ENCODE peak calls at places on chromosomes 13 and 19, in four cellular contexts. Y is OCI-LY7, Z is cardiac muscle cell, C is left lung. E is an unnamed sample. For H3K4me1, the result is how much of the 10 kb centered on the place peaks cover.

GRCh38 chr13:53351040-53351439 is 322.4 kb downstream of the OLFM4 start:
- DNase-seq in Y (no peak), Z (no peak), C (no peak), E (no peak)

GRCh38 chr13:37068962-37069361 is 9.5 kb upstream of the SUPT20H start:
- DNase-seq in Y (peak), Z (no peak), C (no peak), E (no peak)

GRCh38 chr13:25169951-25170553 is 2.0 kb downstream of the AMER2 start:
- DNase-seq in Y (no peak), Z (no peak), C (peak), E (no peak)

GRCh38 chr19:33665776-33666175 is 44.0 kb downstream of the CHST8 start:
- DNase-seq in Y (no peak), Z (no peak), C (no peak), E (no peak)

GRCh38 chr19:52094526-52094925 is 1.0 kb downstream of the ZNF841 start:
- DNase-seq in Y (no peak), Z (peak), C (no peak), E (no peak)

GRCh38 chr13:114249062-114249461 is 14.4 kb downstream of the CDC16 start:
- DNase-seq in Y (no peak), Z (no peak), C (no peak), E (no peak)

GRCh38 chr19:14138576-14139265 is 2.3 kb upstream of the ASF1B start:
- DNase-seq in Y (no peak), Z (peak), C (no peak), E (no peak)

GRCh38 chr13:91664036-91664435 is 265.6 kb downstream of the GPC5 start:
- DNase-seq in Y (no peak), Z (no peak), C (no peak), E (no peak)

GRCh38 chr13:39779337-39780270 is 124.1 kb downstream of the COG6 start:
- DNase-seq in Y (no peak), Z (no peak), C (no peak), E (peak)

GRCh38 chr13:113393572-113394503 is 29.9 kb upstream of the GRTP1 start:
- DNase-seq in Y (peak), Z (peak), C (peak), E (peak)

GRCh38 chr13:29140277-29140676 is 320.1 kb downstream of the MTUS2 start:
- DNase-seq in Y (no peak), Z (peak), C (no peak), E (no peak)

GRCh38 chr13:27273658-27274425 is 3.2 kb downstream of the RASL11A start:
- DNase-seq in Y (no peak), Z (peak), C (no peak), E (no peak)

GRCh38 chr19:4749870-4750269 is 26.2 kb upstream of the DPP9 start:
- DNase-seq in Y (no peak), Z (no peak), C (no peak), E (no peak)

GRCh38 chr13:75402787-75403186 is 79.2 kb downstream of the TBC1D4 start:
- DNase-seq in Y (no peak), Z (peak), C (no peak), E (no peak)

GRCh38 chr13:44362394-44363040 is 11.1 kb upstream of the SERP2 start:
- DNase-seq in Y (no peak), Z (no peak), C (no peak), E (no peak)

GRCh38 chr19:28961772-28962500 is 251.0 kb downstream of the UQCRFS1 start:
- DNase-seq in Y (no peak), Z (no peak), C (no peak), E (no peak)

GRCh38 chr13:20669162-20669561 is 34.3 kb upstream of the IL17D start:
- DNase-seq in Y (no peak), Z (no peak), C (no peak), E (no peak)

GRCh38 chr13:93304134-93304533 is 77.5 kb downstream of the GPC6 start:
- DNase-seq in Y (no peak), Z (no peak), C (no peak), E (no peak)

GRCh38 chr19:51727349-51727880 is 3.6 kb upstream of the HAS1 start:
- DNase-seq in Y (no peak), Z (no peak), C (no peak), E (no peak)

GRCh38 chr13:46665630-46666482 is 112.9 kb downstream of the LRCH1 start:
- DNase-seq in Y (no peak), Z (no peak), C (no peak), E (no peak)

GRCh38 chr13:43305416-43305815 is 282.0 kb downstream of the DNAJC15 start:
- DNase-seq in Y (no peak), Z (no peak), C (no peak), E (no peak)

GRCh38 chr13:48155850-48156249 is 60.9 kb upstream of the MED4 start:
- DNase-seq in Y (no peak), Z (no peak), C (no peak), E (peak)

GRCh38 chr13:81714513-81714912 is 1373.6 kb upstream of the SPRY2 start:
- DNase-seq in Y (no peak), Z (no peak), C (no peak), E (no peak)

GRCh38 chr19:12065100-12065538 is 588 bp downstream of the ZNF844 start:
- DNase-seq in Y (no peak), Z (peak), C (no peak), E (peak)

GRCh38 chr13:87524775-87525174 is 146.4 kb upstream of the SLITRK5 start:
- DNase-seq in Y (no peak), Z (no peak), C (no peak), E (no peak)

GRCh38 chr13:80382576-80382975 is 41.6 kb upstream of the SPRY2 start:
- DNase-seq in Y (no peak), Z (no peak), C (no peak), E (no peak)

GRCh38 chr19:46791944-46792343 is 3.5 kb upstream of the SLC1A5 start:
- DNase-seq in Y (no peak), Z (no peak), C (no peak), E (peak)

GRCh38 chr13:44072536-44072935 is 192.8 kb downstream of the LACC1 start:
- DNase-seq in Y (no peak), Z (no peak), C (no peak), E (no peak)

GRCh38 chr19:4360641-4361151 is 17.3 kb downstream of the MPND start:
- DNase-seq in Y (no peak), Z (no peak), C (no peak), E (no peak)

GRCh38 chr13:31769581-31769980 is 30.3 kb downstream of the RXFP2 start:
- DNase-seq in Y (no peak), Z (no peak), C (no peak), E (no peak)

GRCh38 chr13:82962422-82962821 is 919.9 kb downstream of the SLITRK1 start:
- DNase-seq in Y (no peak), Z (no peak), C (no peak), E (no peak)

GRCh38 chr19:57302020-57302465 is 18.2 kb upstream of the ZNF543 start:
- DNase-seq in Y (no peak), Z (no peak), C (no peak), E (no peak)

GRCh38 chr13:74871671-74872070 is 610.3 kb downstream of the TBC1D4 start:
- DNase-seq in Y (no peak), Z (no peak), C (no peak), E (no peak)

GRCh38 chr19:40392123-40392522 is 2.1 kb upstream of the HIPK4 start:
- DNase-seq in Y (no peak), Z (no peak), C (no peak), E (no peak)
- H3K4me1 ChIP-seq in Y (under half), Z (under half), C (under half), E (under half)

DNA sequence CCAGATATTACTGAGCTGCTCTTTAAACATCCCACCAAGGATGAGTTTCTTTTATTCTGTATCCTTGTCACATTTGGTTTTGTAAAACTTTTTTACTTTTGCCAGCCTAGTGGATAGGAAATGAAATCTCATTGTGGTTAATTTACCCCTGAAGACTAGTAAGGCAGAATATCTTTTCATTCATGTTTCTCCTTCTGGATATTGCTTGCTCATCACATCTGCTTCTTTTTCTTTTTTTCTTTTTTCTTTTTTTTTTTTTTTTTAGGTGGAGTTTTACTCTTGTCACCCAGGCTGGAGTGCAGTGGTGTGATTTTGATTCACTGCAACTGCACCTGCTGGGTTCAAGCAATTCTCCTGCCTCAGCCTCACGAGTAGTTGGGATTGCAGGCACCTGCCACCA is 31.4 kb downstream of the SIPA1L3 start:
- DNase-seq in Y (no peak), Z (no peak), C (no peak), E (no peak)
- H3K4me1 ChIP-seq in Y (under half), Z (under half), C (under half), E (under half)

GRCh38 chr19:13094771-13095392 is 7.8 kb downstream of the LYL1 start:
- DNase-seq in Y (peak), Z (no peak), C (peak), E (no peak)

GRCh38 chr19:13094285-13094595 is 8.4 kb downstream of the LYL1 start:
- DNase-seq in Y (no peak), Z (no peak), C (peak), E (no peak)

GRCh38 chr19:13092608-13093260 is 9.9 kb downstream of the LYL1 start:
- DNase-seq in Y (no peak), Z (no peak), C (peak), E (no peak)

GRCh38 chr19:13092206-13092605 is 10.5 kb downstream of the LYL1 start:
- DNase-seq in Y (no peak), Z (no peak), C (no peak), E (no peak)

GRCh38 chr19:13093407-13094284 is 9.0 kb downstream of the LYL1 start:
- DNase-seq in Y (peak), Z (peak), C (peak), E (peak)
- H3K4me1 ChIP-seq in Y (under half), Z (under half), C (half or more), E (under half)

GRCh38 chr19:7176792-7177191 is 107.3 kb downstream of the ZNF557 start:
- DNase-seq in Y (no peak), Z (no peak), C (no peak), E (no peak)

GRCh38 chr19:7170983-7171382 is 101.5 kb downstream of the ZNF557 start:
- DNase-seq in Y (no peak), Z (no peak), C (no peak), E (no peak)

GRCh38 chr19:7177926-7178325 is 108.4 kb downstream of the ZNF557 start:
- DNase-seq in Y (no peak), Z (no peak), C (no peak), E (no peak)

GRCh38 chr19:7168941-7169340 is 99.4 kb downstream of the ZNF557 start:
- DNase-seq in Y (no peak), Z (no peak), C (no peak), E (no peak)

DNA sequence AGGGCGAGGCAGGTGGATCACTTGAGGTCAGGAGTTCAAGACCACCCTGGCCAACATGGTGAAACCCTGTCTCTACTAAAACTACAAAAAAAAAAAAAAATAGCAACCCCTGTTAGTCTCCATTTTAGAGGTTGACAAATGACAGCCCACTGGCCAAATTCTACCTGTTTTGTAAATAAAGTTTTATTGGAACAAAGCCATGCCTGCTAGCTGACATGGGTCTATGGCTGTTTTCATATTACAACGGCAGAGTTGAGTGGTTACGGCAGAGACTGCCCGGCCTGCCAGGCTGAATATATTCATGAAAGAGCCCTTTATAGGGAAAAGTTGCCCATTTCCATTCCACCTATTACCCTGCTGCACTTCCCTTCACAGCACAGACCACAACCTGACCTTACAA is 103.3 kb downstream of the ZNF557 start:
- DNase-seq in Y (no peak), Z (no peak), C (no peak), E (no peak)
- H3K4me1 ChIP-seq in Y (under half), Z (under half), C (under half), E (under half)

GRCh38 chr13:18233783-18234299 is 947.8 kb downstream of the TUBA3C start:
- DNase-seq in Y (no peak), Z (no peak), C (no peak), E (no peak)

GRCh38 chr13:18235172-18235571 is 946.5 kb downstream of the TUBA3C start:
- DNase-seq in Y (no peak), Z (no peak), C (no peak), E (no peak)

GRCh38 chr13:18232298-18232993 is 949.2 kb downstream of the TUBA3C start:
- DNase-seq in Y (no peak), Z (no peak), C (peak), E (no peak)

GRCh38 chr13:18235756-18236527 is 945.7 kb downstream of the TUBA3C start:
- DNase-seq in Y (no peak), Z (no peak), C (no peak), E (no peak)

DNA sequence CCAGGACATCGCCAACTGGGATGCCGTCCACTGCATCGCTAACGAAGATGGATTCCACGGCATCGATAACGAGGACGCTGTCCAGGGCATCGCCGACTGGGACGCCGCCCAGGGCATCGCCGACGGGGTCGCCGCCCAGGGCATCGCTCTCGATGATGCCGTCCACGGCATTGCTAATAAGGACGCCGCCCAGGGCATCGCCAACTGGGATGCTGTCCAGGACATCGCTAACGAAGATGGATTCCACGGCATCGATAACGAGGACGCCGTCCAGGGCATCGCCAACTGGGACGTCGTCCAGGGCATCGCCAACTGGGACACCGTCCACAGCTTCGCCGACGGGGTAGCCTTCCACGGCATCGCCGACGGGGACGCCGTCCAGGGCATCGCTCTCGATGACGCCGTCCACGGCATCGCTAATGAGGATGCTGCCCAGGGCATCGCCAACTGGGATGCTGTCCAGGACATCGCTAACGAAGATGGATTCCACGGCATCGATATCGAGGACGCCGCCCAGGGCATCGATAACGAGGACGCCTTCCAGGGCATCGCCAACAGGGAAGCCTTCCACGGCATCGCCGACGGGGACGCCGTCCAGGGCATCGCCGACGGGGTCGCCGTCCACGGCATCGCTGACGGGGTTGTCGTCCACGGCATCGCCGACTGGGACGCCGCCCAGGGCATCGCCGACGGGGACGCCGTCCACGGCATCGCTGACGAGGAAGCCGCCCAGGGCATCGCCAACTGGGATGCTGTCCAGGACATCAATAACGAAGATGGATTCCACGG is 948.4 kb downstream of the TUBA3C start:
- DNase-seq in Y (no peak), Z (no peak), C (peak), E (no peak)
- H3K4me1 ChIP-seq in Y (under half), Z (under half), C (under half), E (under half)

GRCh38 chr13:110352735-110353134 is 45.7 kb downstream of the COL4A2 start:
- DNase-seq in Y (no peak), Z (no peak), C (no peak), E (no peak)
- H3K4me1 ChIP-seq in Y (under half), Z (under half), C (under half), E (under half)

GRCh38 chr19:41785653-41786052 is 10.7 kb upstream of the CEACAM3 start:
- DNase-seq in Y (peak), Z (peak), C (no peak), E (peak)
- H3K4me1 ChIP-seq in Y (under half), Z (under half), C (under half), E (under half)

GRCh38 chr13:98307392-98307743 is 130.3 kb upstream of the RNF113B start:
- DNase-seq in Y (no peak), Z (no peak), C (no peak), E (no peak)

GRCh38 chr13:98308525-98308911 is 131.4 kb upstream of the RNF113B start:
- DNase-seq in Y (no peak), Z (no peak), C (no peak), E (no peak)

GRCh38 chr13:98307744-98308524 is 130.9 kb upstream of the RNF113B start:
- DNase-seq in Y (no peak), Z (no peak), C (no peak), E (no peak)

GRCh38 chr13:98303858-98304257 is 126.8 kb upstream of the RNF113B start:
- DNase-seq in Y (no peak), Z (no peak), C (no peak), E (no peak)

DNA sequence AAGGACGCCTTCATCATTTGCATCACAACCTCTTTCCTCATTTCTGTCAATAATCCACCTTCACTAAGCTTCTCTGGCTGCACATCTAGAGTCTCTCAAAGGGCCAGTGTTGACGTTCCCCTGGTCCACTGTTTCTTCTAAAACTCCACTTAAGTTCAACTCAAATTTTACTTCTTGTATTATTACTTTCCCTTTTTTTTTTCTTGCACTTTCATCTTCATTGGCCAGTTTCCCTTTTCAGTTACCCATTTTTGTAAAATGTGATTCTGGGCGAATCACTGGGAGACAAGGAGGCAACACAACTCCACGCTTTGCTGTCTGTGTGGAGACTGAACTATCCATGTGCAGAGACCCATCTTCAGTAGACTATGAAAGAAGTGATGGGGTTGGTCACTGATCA is 128.6 kb upstream of the RNF113B start:
- DNase-seq in Y (no peak), Z (no peak), C (no peak), E (no peak)
- H3K4me1 ChIP-seq in Y (under half), Z (under half), C (under half), E (under half)

GRCh38 chr19:49930483-49931011 is 1.2 kb upstream of the NUP62 start:
- DNase-seq in Y (peak), Z (no peak), C (peak), E (no peak)
- H3K4me1 ChIP-seq in Y (under half), Z (under half), C (under half), E (under half)

DNA sequence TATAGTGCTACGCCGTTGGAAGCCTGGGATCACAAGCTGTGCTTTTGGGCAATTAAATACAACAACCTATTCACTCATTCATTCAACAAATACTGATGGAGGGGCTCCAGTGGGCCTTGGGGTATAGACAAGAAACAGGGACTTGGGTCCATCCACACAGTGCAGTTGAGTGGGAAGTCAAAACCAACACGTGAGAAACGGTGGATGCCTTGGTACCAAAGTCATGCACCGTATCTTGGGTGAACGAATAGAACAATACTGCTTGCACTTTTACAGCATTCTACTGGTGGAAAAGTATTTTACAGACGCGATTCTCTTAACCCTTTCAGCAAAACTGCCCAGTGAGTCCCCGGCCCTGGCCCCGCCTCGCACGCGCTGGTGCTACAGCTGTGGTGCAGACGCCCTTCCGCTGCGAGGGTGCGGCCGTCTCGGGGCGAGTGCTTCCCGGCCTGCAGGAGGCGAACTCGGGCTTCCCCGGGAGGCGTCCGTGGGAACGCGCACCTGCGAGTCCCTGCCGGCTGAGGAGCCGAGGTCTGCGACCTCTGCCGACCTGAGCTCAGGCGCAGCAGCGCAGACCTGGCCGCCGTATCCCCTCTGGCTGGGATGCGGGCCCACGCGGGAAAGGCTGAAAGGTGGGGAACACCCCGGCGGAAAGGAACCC is 8.3 kb downstream of the TNFRSF19 start:
- DNase-seq in Y (peak), Z (peak), C (peak), E (peak)
- H3K4me1 ChIP-seq in Y (under half), Z (under half), C (under half), E (under half)

E was measured in CD8-positive, alpha-beta memory T cell.